ENCODE peak calls at places on chromosomes 13 and 19, in seven cellular contexts. I is NCI-H345; P is stimulated activated CD4-positive, alpha-beta T cell treated with anti-CD3 and anti-CD28 coated beads, Interleukin-2, amount 100 ng/mL, for 48 hours; E is activated T-cell treated with anti-CD3 and anti-CD28 coated beads, Interleukin-2, amount 50 U/mL, for 72 hours; D is BE2C; C is fibroblast of gingiva; O is breast epithelium. B is an unnamed sample.

GRCh38 chr19:35908977-35909683 is 1.0 kb upstream of the TYROBP start:
- DNase-seq in I (no peak), P (no peak), E (no peak), D (no peak), C (no peak), O (no peak), B (no peak)

GRCh38 chr19:6459356-6460098 is at the start of gene SLC25A23:
- DNase-seq in I (peak; percentile 81), P (peak; percentile 53), E (peak; percentile 69), D (peak; percentile 87), C (peak; percentile 76), O (peak; percentile 64), B (no peak)

GRCh38 chr19:47124937-47125668 is 5.5 kb upstream of the SAE1 start:
- DNase-seq in I (peak; percentile 69), P (no peak), E (no peak), D (peak; percentile 34), C (peak; percentile 63), O (no peak), B (peak; percentile 58)

GRCh38 chr13:24124789-24125476 is 35.6 kb upstream of the SPATA13 start:
- DNase-seq in I (no peak), P (no peak), E (no peak), D (no peak), C (no peak), O (no peak), B (no peak)

GRCh38 chr19:6481541-6482342 is at the start of gene DENND1C:
- DNase-seq in I (no peak), P (peak; percentile 50), E (peak; percentile 79), D (peak; percentile 39), C (no peak), O (no peak), B (peak; percentile 29)

GRCh38 chr13:112510002-112510780 is 77.8 kb downstream of the TUBGCP3 start:
- DNase-seq in I (peak; percentile 40), P (no peak), E (no peak), D (peak; percentile 59), C (peak; percentile 72), O (no peak), B (peak; percentile 61)

GRCh38 chr19:3404324-3405260 is 38.2 kb downstream of the NFIC start:
- DNase-seq in I (no peak), P (no peak), E (no peak), D (no peak), C (peak; percentile 96), O (peak; percentile 88), B (no peak)

GRCh38 chr13:38702609-38703008 is 15.7 kb downstream of the FREM2 start:
- DNase-seq in I (no peak), P (no peak), E (no peak), D (no peak), C (no peak), O (no peak), B (no peak)

GRCh38 chr13:73040968-73041580 is 17.7 kb upstream of the KLF5 start:
- DNase-seq in I (no peak), P (no peak), E (no peak), D (no peak), C (no peak), O (no peak), B (no peak)

GRCh38 chr19:13681509-13681908 is 82.8 kb upstream of the MRI1 start:
- DNase-seq in I (no peak), P (no peak), E (no peak), D (no peak), C (no peak), O (no peak), B (no peak)

GRCh38 chr19:18397242-18398202 is at the start of gene LRRC25:
- DNase-seq in I (no peak), P (no peak), E (no peak), D (peak; percentile 58), C (no peak), O (no peak), B (no peak)

GRCh38 chr13:50244913-50245574 is 229.8 kb downstream of the KCNRG start:
- DNase-seq in I (no peak), P (peak; percentile 42), E (peak; percentile 74), D (no peak), C (peak; percentile 79), O (no peak), B (peak; percentile 41)

B was measured in SHP77 treated with DMSO at 0.1 percent for 48 hours.